ENCODE peak calls at places on chromosomes 2 and 18, in ten cellular contexts. C is fibroblast of the aortic adventitia, O is hippocampal formation, G is progenitor cell of endocrine pancreas, U is upper lobe of right lung, A is RWPE1, F is DMS153, Y is nucleus accumbens, W is H9, T is myocyte. D is an unnamed sample.

GRCh38 chr2:120552800-120553471 is 182.7 kb upstream of the GLI2 start:
- DNase-seq in C (peak), O (peak), G (peak), U (peak), A (peak), F (peak), Y (peak), W (peak), T (no peak), D (peak)

GRCh38 chr2:224951723-224952481 is 90.4 kb downstream of the DOCK10 start:
- DNase-seq in C (no peak), O (no peak), G (no peak), U (no peak), A (no peak), F (no peak), Y (no peak), W (no peak), T (peak), D (no peak)

GRCh38 chr2:160332318-160332717 is 132.2 kb upstream of the ITGB6 start:
- DNase-seq in C (peak), O (peak), G (no peak), U (no peak), A (no peak), F (peak), Y (no peak), W (no peak), T (no peak), D (no peak)

GRCh38 chr2:179171371-179171770 is 93.3 kb downstream of the SESTD1 start:
- DNase-seq in C (no peak), O (no peak), G (no peak), U (no peak), A (no peak), F (no peak), Y (no peak), W (no peak), T (no peak), D (no peak)

GRCh38 chr18:64513401-64513800 is 364.5 kb upstream of the LINC00305 start:
- DNase-seq in C (no peak), O (no peak), G (no peak), U (no peak), A (no peak), F (no peak), Y (no peak), W (no peak), T (no peak), D (no peak)

GRCh38 chr2:16068233-16068940 is 128.0 kb downstream of the MYCN start:
- DNase-seq in C (no peak), O (no peak), G (no peak), U (no peak), A (no peak), F (no peak), Y (no peak), W (no peak), T (no peak), D (no peak)

GRCh38 chr2:105775809-105776559 is 31.3 kb downstream of the NCK2 start:
- DNase-seq in C (no peak), O (no peak), G (no peak), U (no peak), A (no peak), F (no peak), Y (no peak), W (no peak), T (no peak), D (no peak)

GRCh38 chr2:203905661-203906060 is 30.9 kb upstream of the ICOS start:
- DNase-seq in C (peak), O (no peak), G (no peak), U (no peak), A (no peak), F (no peak), Y (no peak), W (no peak), T (no peak), D (no peak)

GRCh38 chr2:11169333-11169732 is 14.1 kb downstream of the SLC66A3 start:
- DNase-seq in C (no peak), O (no peak), G (no peak), U (no peak), A (no peak), F (peak), Y (no peak), W (no peak), T (no peak), D (no peak)

GRCh38 chr2:181203412-181203811 is 223.0 kb downstream of the UBE2E3 start:
- DNase-seq in C (peak), O (no peak), G (no peak), U (no peak), A (peak), F (no peak), Y (no peak), W (no peak), T (peak), D (peak)

GRCh38 chr2:63048367-63049171 is 2.1 kb upstream of the OTX1 start:
- DNase-seq in C (no peak), O (no peak), G (no peak), U (no peak), A (no peak), F (peak), Y (no peak), W (peak), T (no peak), D (no peak)

GRCh38 chr2:110735366-110735765 is 3.0 kb downstream of the ACOXL start:
- DNase-seq in C (no peak), O (no peak), G (no peak), U (peak), A (no peak), F (no peak), Y (no peak), W (no peak), T (no peak), D (no peak)

GRCh38 chr2:238461491-238461890 is 34.8 kb downstream of the ASB1 start:
- DNase-seq in C (no peak), O (no peak), G (no peak), U (no peak), A (no peak), F (no peak), Y (no peak), W (no peak), T (peak), D (no peak)

GRCh38 chr2:175766880-175767279 is 235.2 kb downstream of the LNPK start:
- DNase-seq in C (peak), O (no peak), G (no peak), U (no peak), A (no peak), F (no peak), Y (no peak), W (no peak), T (no peak), D (no peak)

D was measured in H54.